ENCODE peak calls at places on chromosomes 16 and 17, in seven cellular contexts. Q is neural progenitor cell; D is foreskin keratinocyte; C is OCI-LY7; J is fibroblast of lung; F is CD8-positive, alpha-beta T cell; O is left ventricle myocardium inferior. G is an unnamed sample.
A peak's percentile ranks its signal among the peaks of the same experiment; 100 is the strongest.

GRCh38 chr16:88454315-88455057 is 1.4 kb downstream of the ZFPM1 start:
- DNase-seq in Q (peak; percentile 56), D (peak; percentile 17), C (peak; percentile 59), J (no peak), F (peak; percentile 50), O (no peak), G (peak; percentile 30)

GRCh38 chr16:87416826-87417471 is 24.8 kb downstream of the MAP1LC3B start:
- DNase-seq in Q (peak; percentile 19), D (no peak), C (peak; percentile 36), J (peak; percentile 84), F (peak; percentile 35), O (peak; percentile 25), G (no peak)

GRCh38 chr17:50466371-50467113 is 2.1 kb downstream of the CHAD start:
- DNase-seq in Q (no peak), D (no peak), C (no peak), J (no peak), F (no peak), O (no peak), G (no peak)

GRCh38 chr16:19781196-19781595 is 63.1 kb downstream of the IQCK start:
- DNase-seq in Q (no peak), D (no peak), C (no peak), J (no peak), F (no peak), O (no peak), G (no peak)

GRCh38 chr16:70695351-70696070 is 9.7 kb upstream of the MTSS2 start:
- DNase-seq in Q (peak; percentile 40), D (peak; percentile 39), C (peak; percentile 19), J (no peak), F (peak; percentile 33), O (peak; percentile 70), G (no peak)

GRCh38 chr17:45319239-45319703 is 2.5 kb upstream of the MAP3K14 start:
- DNase-seq in Q (no peak), D (peak; percentile 88), C (no peak), J (peak; percentile 51), F (no peak), O (no peak), G (peak; percentile 65)

GRCh38 chr16:30934827-30935557 is 11.6 kb downstream of the FBXL19 start:
- DNase-seq in Q (peak; percentile 74), D (peak; percentile 35), C (peak; percentile 39), J (peak; percentile 45), F (no peak), O (no peak), G (no peak)

GRCh38 chr17:70144260-70144846 is 25.0 kb upstream of the KCNJ2 start:
- DNase-seq in Q (peak; percentile 24), D (peak; percentile 8), C (peak; percentile 56), J (peak; percentile 73), F (no peak), O (no peak), G (peak; percentile 14)

GRCh38 chr17:3554440-3554839 is 3.2 kb downstream of the TRPV3 start:
- DNase-seq in Q (no peak), D (no peak), C (no peak), J (no peak), F (no peak), O (no peak), G (no peak)

GRCh38 chr17:58308173-58308984 is 20.2 kb downstream of the TSPOAP1 start:
- DNase-seq in Q (peak; percentile 66), D (no peak), C (no peak), J (no peak), F (no peak), O (no peak), G (no peak)

GRCh38 chr17:50055426-50056216 is at the start of gene ITGA3:
- DNase-seq in Q (peak; percentile 92), D (peak; percentile 96), C (peak; percentile 78), J (peak; percentile 86), F (peak; percentile 64), O (peak; percentile 78), G (peak; percentile 88)

GRCh38 chr16:2924901-2925820 is 13.4 kb downstream of the FLYWCH1 start:
- DNase-seq in Q (peak; percentile 85), D (peak; percentile 80), C (no peak), J (no peak), F (no peak), O (no peak), G (peak; percentile 16)

GRCh38 chr16:70735141-70735979 is 49.5 kb upstream of the MTSS2 start:
- DNase-seq in Q (peak; percentile 53), D (no peak), C (no peak), J (peak; percentile 67), F (no peak), O (peak; percentile 54), G (no peak)

GRCh38 chr16:31477220-31478216 is 5.4 kb upstream of the SLC5A2 start:
- DNase-seq in Q (peak; percentile 52), D (no peak), C (no peak), J (no peak), F (peak; percentile 44), O (no peak), G (no peak)

GRCh38 chr17:37608369-37609169 is 649 bp downstream of the SYNRG start:
- DNase-seq in Q (peak; percentile 87), D (no peak), C (peak; percentile 53), J (peak; percentile 43), F (no peak), O (no peak), G (peak; percentile 15)

GRCh38 chr16:1188781-1189189 is 35.9 kb downstream of the CACNA1H start:
- DNase-seq in Q (peak; percentile 90), D (no peak), C (peak; percentile 41), J (peak; percentile 7), F (peak; percentile 48), O (peak; percentile 46), G (peak; percentile 60)

GRCh38 chr16:63539276-63539675 is 1503.0 kb upstream of the CDH8 start:
- DNase-seq in Q (no peak), D (no peak), C (no peak), J (no peak), F (no peak), O (no peak), G (no peak)

GRCh38 chr17:73340093-73340596 is 28.3 kb upstream of the CDC42EP4 start:
- DNase-seq in Q (no peak), D (peak; percentile 98), C (no peak), J (peak; percentile 94), F (no peak), O (no peak), G (peak; percentile 98)

GRCh38 chr16:82605863-82606620 is 20.7 kb upstream of the CDH13 start:
- DNase-seq in Q (peak; percentile 38), D (no peak), C (no peak), J (no peak), F (no peak), O (no peak), G (no peak)

GRCh38 chr17:51046527-51047384 is 73.9 kb downstream of the SPAG9 start:
- DNase-seq in Q (peak; percentile 96), D (peak; percentile 62), C (no peak), J (peak; percentile 90), F (no peak), O (peak; percentile 36), G (no peak)

GRCh38 chr17:77875051-77875780 is 83.3 kb upstream of the TNRC6C start:
- DNase-seq in Q (no peak), D (no peak), C (no peak), J (peak; percentile 8), F (no peak), O (no peak), G (no peak)

GRCh38 chr17:15287533-15288267 is 22.6 kb upstream of the PMP22 start:
- DNase-seq in Q (no peak), D (no peak), C (no peak), J (peak; percentile 41), F (no peak), O (no peak), G (no peak)

GRCh38 chr16:47852991-47853390 is 302.8 kb downstream of the ABCC12 start:
- DNase-seq in Q (no peak), D (no peak), C (no peak), J (no peak), F (no peak), O (no peak), G (no peak)

GRCh38 chr17:64938925-64939474 is 19.7 kb upstream of the LRRC37A3 start:
- DNase-seq in Q (peak; percentile 75), D (no peak), C (peak; percentile 50), J (no peak), F (peak; percentile 61), O (peak; percentile 39), G (no peak)
- TF ChIP-seq CTCF in Q (peak; percentile 73), D (peak; percentile 65), C (peak; percentile 78), J (peak; percentile 59), F (peak; percentile 59), O (peak; percentile 61), G (peak; percentile 16)

GRCh38 chr17:40092581-40092980 is 7.8 kb downstream of the NR1D1 start:
- DNase-seq in Q (no peak), D (no peak), C (no peak), J (no peak), F (no peak), O (no peak), G (no peak)
- H3K27ac ChIP-seq in Q (peak overlapping the region; percentile 20), D (no peak overlapping the region), C (no peak overlapping the region), J (peak overlapping the region; percentile 37), F (no peak overlapping the region), O (peak overlapping the region; percentile 100), G (peak overlapping the region; percentile 98)

DNA sequence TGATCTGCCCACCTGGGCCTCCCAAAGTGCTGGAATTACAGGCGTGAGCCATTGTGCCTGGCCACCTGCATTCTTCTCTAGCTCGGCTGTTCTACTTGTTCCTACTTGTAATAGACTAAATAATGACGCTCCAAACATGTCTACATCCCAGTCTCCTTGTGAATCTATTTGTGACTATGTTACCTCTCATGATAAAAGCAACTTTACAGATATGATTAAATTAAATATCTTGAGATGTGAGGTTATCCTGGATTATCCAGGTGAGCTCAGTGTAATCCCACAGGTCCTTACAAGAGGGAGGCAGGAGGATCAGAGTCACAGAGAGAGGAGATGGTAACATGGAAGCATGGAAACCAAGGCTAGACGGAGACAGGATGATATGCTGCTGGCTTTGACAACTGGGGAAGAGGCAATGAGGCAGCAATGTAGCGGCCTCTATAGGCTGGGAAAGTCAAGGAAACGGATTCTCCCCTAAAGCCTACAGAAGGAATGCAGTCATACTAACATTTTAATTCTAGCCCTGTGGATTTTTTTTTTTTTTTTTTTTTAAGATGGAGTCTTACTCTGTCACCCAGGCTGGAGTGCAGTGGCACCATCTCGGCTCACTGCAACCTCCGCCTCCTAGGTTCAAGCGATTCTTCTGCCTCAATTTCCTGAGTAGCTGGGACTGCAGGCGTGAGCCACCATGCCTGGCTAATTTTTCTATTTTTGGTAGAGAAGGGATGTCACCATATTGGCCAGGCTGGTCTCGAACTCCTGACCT is 5.0 kb upstream of the LASP1 start:
- DNase-seq in Q (peak; percentile 53), D (peak; percentile 89), C (no peak), J (peak; percentile 37), F (no peak), O (no peak), G (no peak)
- TF ChIP-seq CTCF in Q (peak; percentile 47), D (peak; percentile 72), C (no peak), J (peak; percentile 59), F (no peak), O (no peak), G (no peak)

GRCh38 chr16:67919618-67920210 is 11.9 kb downstream of the CTRL start:
- DNase-seq in Q (no peak), D (no peak), C (peak; percentile 41), J (no peak), F (no peak), O (no peak), G (no peak)

GRCh38 chr16:67915831-67916723 is 15.6 kb downstream of the CTRL start:
- DNase-seq in Q (no peak), D (no peak), C (no peak), J (no peak), F (no peak), O (no peak), G (no peak)

GRCh38 chr16:67914758-67915622 is 16.7 kb downstream of the CTRL start:
- DNase-seq in Q (no peak), D (no peak), C (no peak), J (no peak), F (no peak), O (no peak), G (no peak)

GRCh38 chr16:67917140-67917851 is 14.4 kb downstream of the CTRL start:
- DNase-seq in Q (no peak), D (no peak), C (no peak), J (no peak), F (no peak), O (peak; percentile 55), G (no peak)

GRCh38 chr16:67917852-67918236 is 13.8 kb downstream of the CTRL start:
- DNase-seq in Q (no peak), D (peak; percentile 89), C (no peak), J (peak; percentile 50), F (no peak), O (no peak), G (peak; percentile 87)
- H3K27ac ChIP-seq in Q (no peak overlapping the region), D (no peak overlapping the region), C (no peak overlapping the region), J (peak overlapping the region; percentile 59), F (no peak overlapping the region), O (peak overlapping the region; percentile 76), G (peak overlapping the region; percentile 79)

G was measured in RWPE1.